ENCODE peak calls at places on chromosomes 12 and 14, in six cellular contexts. U is AG10803; W is NCI-H2081; P is activated CD8-positive, alpha-beta memory T cell treated with anti-CD3 and anti-CD28 coated beads for 24 hours; A is AG08396; I is AG08395. L is an unnamed sample.
A peak's percentile ranks its signal among the peaks of the same experiment; 100 is the strongest.

GRCh38 chr14:24246765-24247212 is 4.4 kb upstream of the TINF2 start:
- DNase-seq in U (no peak), W (no peak), P (no peak), A (no peak), I (no peak), L (peak; percentile 80)

GRCh38 chr12:114710151-114710550 is 26.2 kb upstream of the TBX3 start:
- DNase-seq in U (no peak), W (no peak), P (no peak), A (no peak), I (no peak), L (peak; percentile 23)

GRCh38 chr14:89237923-89238529 is 179.0 kb downstream of the FOXN3 start:
- DNase-seq in U (peak; percentile 23), W (no peak), P (no peak), A (no peak), I (peak; percentile 31), L (no peak)

GRCh38 chr14:93050761-93051160 is 65.0 kb downstream of the ITPK1 start:
- DNase-seq in U (no peak), W (no peak), P (no peak), A (no peak), I (no peak), L (no peak)

GRCh38 chr12:110370732-110371141 is 32.8 kb downstream of the ANAPC7 start:
- DNase-seq in U (no peak), W (no peak), P (no peak), A (no peak), I (no peak), L (no peak)

GRCh38 chr12:92088802-92089201 is 56.8 kb downstream of the BTG1 start:
- DNase-seq in U (no peak), W (no peak), P (no peak), A (no peak), I (no peak), L (no peak)

GRCh38 chr12:79187032-79187431 is 322.5 kb downstream of the SYT1 start:
- DNase-seq in U (no peak), W (peak; percentile 18), P (no peak), A (no peak), I (no peak), L (no peak)

GRCh38 chr14:57189070-57189469 is 79.6 kb downstream of the EXOC5 start:
- DNase-seq in U (peak; percentile 50), W (peak; percentile 51), P (no peak), A (no peak), I (peak; percentile 47), L (no peak)

GRCh38 chr12:2624543-2625266 is 170.1 kb upstream of the FKBP4 start:
- DNase-seq in U (no peak), W (no peak), P (no peak), A (peak; percentile 29), I (peak; percentile 14), L (peak; percentile 14)

GRCh38 chr12:54526800-54527630 is 22.4 kb upstream of the PDE1B start:
- DNase-seq in U (peak; percentile 14), W (peak; percentile 23), P (peak; percentile 74), A (peak; percentile 36), I (peak; percentile 25), L (peak; percentile 28)

GRCh38 chr14:64865992-64866391 is 13.7 kb downstream of the SPTB start:
- DNase-seq in U (no peak), W (no peak), P (no peak), A (no peak), I (no peak), L (no peak)

GRCh38 chr14:74921053-74921620 is 1.9 kb downstream of the RPS6KL1 start:
- DNase-seq in U (no peak), W (no peak), P (no peak), A (no peak), I (no peak), L (no peak)

GRCh38 chr12:80183939-80184338 is 84.6 kb downstream of the OTOGL start:
- DNase-seq in U (peak; percentile 38), W (no peak), P (no peak), A (no peak), I (peak; percentile 14), L (no peak)

GRCh38 chr14:100236873-100237272 is 2.1 kb upstream of the YY1 start:
- DNase-seq in U (no peak), W (no peak), P (no peak), A (no peak), I (no peak), L (no peak)

GRCh38 chr12:40794087-40794486 is 101.8 kb downstream of the CNTN1 start:
- DNase-seq in U (no peak), W (no peak), P (no peak), A (no peak), I (no peak), L (no peak)

GRCh38 chr12:76340680-76341435 is 7.4 kb downstream of the BBS10 start:
- DNase-seq in U (no peak), W (no peak), P (no peak), A (no peak), I (no peak), L (no peak)

GRCh38 chr14:68312884-68313725 is 479.8 kb downstream of the ZFP36L1 start:
- DNase-seq in U (no peak), W (no peak), P (no peak), A (no peak), I (no peak), L (peak; percentile 96)

GRCh38 chr12:76455582-76456345 is 103.8 kb downstream of the OSBPL8 start:
- DNase-seq in U (peak; percentile 91), W (peak; percentile 51), P (no peak), A (peak; percentile 50), I (peak; percentile 80), L (peak; percentile 77)

GRCh38 chr14:64792871-64793560 is 86.7 kb downstream of the SPTB start:
- DNase-seq in U (no peak), W (no peak), P (no peak), A (no peak), I (no peak), L (peak; percentile 24)

GRCh38 chr12:53740130-53740491 is 11.7 kb downstream of the CISTR start:
- DNase-seq in U (no peak), W (no peak), P (no peak), A (no peak), I (no peak), L (no peak)

GRCh38 chr14:103103461-103104388 is 9.2 kb downstream of the EXOC3L4 start:
- DNase-seq in U (peak; percentile 66), W (peak; percentile 49), P (no peak), A (peak; percentile 73), I (peak; percentile 53), L (peak; percentile 42)